ENCODE peak calls at places on chromosomes 2 and 18, in nine cellular contexts. One of them, this sample, is unnamed.

GRCh38 chr2:144824611-144825010 is 304.7 kb upstream of the ZEB2 start:
- ATAC-seq in stimulated activated memory B cell treated with anti-CD40 and anti-IgM and Interleukin-4, amounts not matched to agents 10 μg/mL and 1 μg/mL and 100 μg/mL, for 72 hours: no peak
- ATAC-seq in Right ventricle myocardium superior: no peak
- ATAC-seq in body of pancreas: no peak
- ATAC-seq in lower lobe of right lung: no peak
- ATAC-seq in stimulated activated naive CD8-positive, alpha-beta T cell treated with anti-CD3 and anti-CD28 coated beads, Interleukin-15, amount 100 ng/mL, for 72 hours: no peak
- ATAC-seq in left lung: no peak
- ATAC-seq in gastroesophageal sphincter: no peak
- ATAC-seq in heart right ventricle: no peak
- ATAC-seq in this sample: no peak

GRCh38 chr2:238714038-238714528 is 133.8 kb upstream of the TWIST2 start:
- ATAC-seq in stimulated activated naive CD8-positive, alpha-beta T cell treated with anti-CD3 and anti-CD28 coated beads, Interleukin-15, amount 100 ng/mL, for 72 hours: no peak
- ATAC-seq in Right ventricle myocardium superior: no peak
- ATAC-seq in lower lobe of right lung: no peak
- ATAC-seq in gastroesophageal sphincter: peak
- ATAC-seq in left lung: peak
- ATAC-seq in stimulated activated memory B cell treated with anti-CD40 and anti-IgM and Interleukin-4, amounts not matched to agents 10 μg/mL and 1 μg/mL and 100 μg/mL, for 72 hours: no peak
- ATAC-seq in heart right ventricle: no peak
- ATAC-seq in body of pancreas: no peak
- ATAC-seq in this sample: no peak

GRCh38 chr2:149169653-149170052 is 131.2 kb downstream of the LYPD6B start:
- ATAC-seq in stimulated activated memory B cell treated with anti-CD40 and anti-IgM and Interleukin-4, amounts not matched to agents 10 μg/mL and 1 μg/mL and 100 μg/mL, for 72 hours: no peak
- ATAC-seq in body of pancreas: peak
- ATAC-seq in Right ventricle myocardium superior: no peak
- ATAC-seq in left lung: peak
- ATAC-seq in gastroesophageal sphincter: no peak
- ATAC-seq in lower lobe of right lung: peak
- ATAC-seq in stimulated activated naive CD8-positive, alpha-beta T cell treated with anti-CD3 and anti-CD28 coated beads, Interleukin-15, amount 100 ng/mL, for 72 hours: no peak
- ATAC-seq in heart right ventricle: no peak
- ATAC-seq in this sample: peak

GRCh38 chr18:58135170-58135569 is 91.1 kb downstream of the NEDD4L start:
- ATAC-seq in Right ventricle myocardium superior: no peak
- ATAC-seq in stimulated activated memory B cell treated with anti-CD40 and anti-IgM and Interleukin-4, amounts not matched to agents 10 μg/mL and 1 μg/mL and 100 μg/mL, for 72 hours: peak
- ATAC-seq in body of pancreas: peak
- ATAC-seq in left lung: peak
- ATAC-seq in lower lobe of right lung: peak
- ATAC-seq in gastroesophageal sphincter: no peak
- ATAC-seq in stimulated activated naive CD8-positive, alpha-beta T cell treated with anti-CD3 and anti-CD28 coated beads, Interleukin-15, amount 100 ng/mL, for 72 hours: peak
- ATAC-seq in heart right ventricle: no peak
- ATAC-seq in this sample: no peak

GRCh38 chr18:73006331-73006730 is 138.5 kb upstream of the NETO1 start:
- ATAC-seq in lower lobe of right lung: no peak
- ATAC-seq in heart right ventricle: no peak
- ATAC-seq in gastroesophageal sphincter: no peak
- ATAC-seq in stimulated activated memory B cell treated with anti-CD40 and anti-IgM and Interleukin-4, amounts not matched to agents 10 μg/mL and 1 μg/mL and 100 μg/mL, for 72 hours: no peak
- ATAC-seq in left lung: peak
- ATAC-seq in body of pancreas: no peak
- ATAC-seq in stimulated activated naive CD8-positive, alpha-beta T cell treated with anti-CD3 and anti-CD28 coated beads, Interleukin-15, amount 100 ng/mL, for 72 hours: no peak
- ATAC-seq in Right ventricle myocardium superior: no peak
- ATAC-seq in this sample: no peak

GRCh38 chr2:196333397-196333796 is 162.0 kb upstream of the STK17B start:
- ATAC-seq in gastroesophageal sphincter: no peak
- ATAC-seq in stimulated activated memory B cell treated with anti-CD40 and anti-IgM and Interleukin-4, amounts not matched to agents 10 μg/mL and 1 μg/mL and 100 μg/mL, for 72 hours: no peak
- ATAC-seq in body of pancreas: no peak
- ATAC-seq in lower lobe of right lung: no peak
- ATAC-seq in Right ventricle myocardium superior: no peak
- ATAC-seq in left lung: no peak
- ATAC-seq in stimulated activated naive CD8-positive, alpha-beta T cell treated with anti-CD3 and anti-CD28 coated beads, Interleukin-15, amount 100 ng/mL, for 72 hours: peak
- ATAC-seq in heart right ventricle: no peak
- ATAC-seq in this sample: no peak

GRCh38 chr2:236557894-236558532 is 11.6 kb upstream of the ACKR3 start:
- ATAC-seq in heart right ventricle: no peak
- ATAC-seq in left lung: no peak
- ATAC-seq in body of pancreas: no peak
- ATAC-seq in lower lobe of right lung: no peak
- ATAC-seq in gastroesophageal sphincter: no peak
- ATAC-seq in stimulated activated naive CD8-positive, alpha-beta T cell treated with anti-CD3 and anti-CD28 coated beads, Interleukin-15, amount 100 ng/mL, for 72 hours: no peak
- ATAC-seq in stimulated activated memory B cell treated with anti-CD40 and anti-IgM and Interleukin-4, amounts not matched to agents 10 μg/mL and 1 μg/mL and 100 μg/mL, for 72 hours: no peak
- ATAC-seq in Right ventricle myocardium superior: no peak
- ATAC-seq in this sample: no peak

GRCh38 chr2:42865884-42866861 is 73.8 kb upstream of the HAAO start:
- ATAC-seq in stimulated activated naive CD8-positive, alpha-beta T cell treated with anti-CD3 and anti-CD28 coated beads, Interleukin-15, amount 100 ng/mL, for 72 hours: no peak
- ATAC-seq in stimulated activated memory B cell treated with anti-CD40 and anti-IgM and Interleukin-4, amounts not matched to agents 10 μg/mL and 1 μg/mL and 100 μg/mL, for 72 hours: no peak
- ATAC-seq in body of pancreas: peak
- ATAC-seq in lower lobe of right lung: peak
- ATAC-seq in Right ventricle myocardium superior: peak
- ATAC-seq in left lung: peak
- ATAC-seq in heart right ventricle: peak
- ATAC-seq in gastroesophageal sphincter: peak
- ATAC-seq in this sample: no peak

GRCh38 chr2:127864877-127865276 is 6.9 kb upstream of the POLR2D start:
- ATAC-seq in body of pancreas: no peak
- ATAC-seq in Right ventricle myocardium superior: no peak
- ATAC-seq in stimulated activated memory B cell treated with anti-CD40 and anti-IgM and Interleukin-4, amounts not matched to agents 10 μg/mL and 1 μg/mL and 100 μg/mL, for 72 hours: no peak
- ATAC-seq in left lung: no peak
- ATAC-seq in stimulated activated naive CD8-positive, alpha-beta T cell treated with anti-CD3 and anti-CD28 coated beads, Interleukin-15, amount 100 ng/mL, for 72 hours: no peak
- ATAC-seq in lower lobe of right lung: no peak
- ATAC-seq in gastroesophageal sphincter: no peak
- ATAC-seq in heart right ventricle: no peak
- ATAC-seq in this sample: peak

GRCh38 chr2:171181067-171182049 is 20.7 kb upstream of the TLK1 start:
- ATAC-seq in heart right ventricle: no peak
- ATAC-seq in stimulated activated naive CD8-positive, alpha-beta T cell treated with anti-CD3 and anti-CD28 coated beads, Interleukin-15, amount 100 ng/mL, for 72 hours: no peak
- ATAC-seq in gastroesophageal sphincter: no peak
- ATAC-seq in body of pancreas: no peak
- ATAC-seq in left lung: no peak
- ATAC-seq in lower lobe of right lung: no peak
- ATAC-seq in Right ventricle myocardium superior: no peak
- ATAC-seq in stimulated activated memory B cell treated with anti-CD40 and anti-IgM and Interleukin-4, amounts not matched to agents 10 μg/mL and 1 μg/mL and 100 μg/mL, for 72 hours: no peak
- ATAC-seq in this sample: no peak

GRCh38 chr18:25284861-25285574 is 66.9 kb downstream of the ZNF521 start:
- ATAC-seq in gastroesophageal sphincter: peak
- ATAC-seq in Right ventricle myocardium superior: peak
- ATAC-seq in left lung: peak
- ATAC-seq in stimulated activated memory B cell treated with anti-CD40 and anti-IgM and Interleukin-4, amounts not matched to agents 10 μg/mL and 1 μg/mL and 100 μg/mL, for 72 hours: no peak
- ATAC-seq in heart right ventricle: peak
- ATAC-seq in body of pancreas: no peak
- ATAC-seq in stimulated activated naive CD8-positive, alpha-beta T cell treated with anti-CD3 and anti-CD28 coated beads, Interleukin-15, amount 100 ng/mL, for 72 hours: no peak
- ATAC-seq in lower lobe of right lung: peak
- ATAC-seq in this sample: no peak

GRCh38 chr2:121777699-121778058 is 22.2 kb downstream of the TSN start:
- ATAC-seq in Right ventricle myocardium superior: no peak
- ATAC-seq in body of pancreas: no peak
- ATAC-seq in gastroesophageal sphincter: no peak
- ATAC-seq in heart right ventricle: no peak
- ATAC-seq in stimulated activated naive CD8-positive, alpha-beta T cell treated with anti-CD3 and anti-CD28 coated beads, Interleukin-15, amount 100 ng/mL, for 72 hours: no peak
- ATAC-seq in left lung: no peak
- ATAC-seq in lower lobe of right lung: no peak
- ATAC-seq in stimulated activated memory B cell treated with anti-CD40 and anti-IgM and Interleukin-4, amounts not matched to agents 10 μg/mL and 1 μg/mL and 100 μg/mL, for 72 hours: no peak
- ATAC-seq in this sample: peak

GRCh38 chr2:2253139-2254016 is 77.7 kb downstream of the MYT1L start:
- ATAC-seq in stimulated activated memory B cell treated with anti-CD40 and anti-IgM and Interleukin-4, amounts not matched to agents 10 μg/mL and 1 μg/mL and 100 μg/mL, for 72 hours: no peak
- ATAC-seq in stimulated activated naive CD8-positive, alpha-beta T cell treated with anti-CD3 and anti-CD28 coated beads, Interleukin-15, amount 100 ng/mL, for 72 hours: no peak
- ATAC-seq in gastroesophageal sphincter: no peak
- ATAC-seq in Right ventricle myocardium superior: no peak
- ATAC-seq in left lung: no peak
- ATAC-seq in lower lobe of right lung: no peak
- ATAC-seq in body of pancreas: no peak
- ATAC-seq in heart right ventricle: no peak
- ATAC-seq in this sample: no peak

GRCh38 chr2:88181511-88181910 is 11.4 kb downstream of the THNSL2 start:
- ATAC-seq in heart right ventricle: no peak
- ATAC-seq in body of pancreas: no peak
- ATAC-seq in Right ventricle myocardium superior: no peak
- ATAC-seq in gastroesophageal sphincter: no peak
- ATAC-seq in stimulated activated memory B cell treated with anti-CD40 and anti-IgM and Interleukin-4, amounts not matched to agents 10 μg/mL and 1 μg/mL and 100 μg/mL, for 72 hours: no peak
- ATAC-seq in left lung: no peak
- ATAC-seq in stimulated activated naive CD8-positive, alpha-beta T cell treated with anti-CD3 and anti-CD28 coated beads, Interleukin-15, amount 100 ng/mL, for 72 hours: peak
- ATAC-seq in lower lobe of right lung: no peak
- ATAC-seq in this sample: no peak

GRCh38 chr18:77478619-77479018 is 229.0 kb downstream of the GALR1 start:
- ATAC-seq in body of pancreas: peak
- ATAC-seq in heart right ventricle: no peak
- ATAC-seq in stimulated activated naive CD8-positive, alpha-beta T cell treated with anti-CD3 and anti-CD28 coated beads, Interleukin-15, amount 100 ng/mL, for 72 hours: no peak
- ATAC-seq in lower lobe of right lung: peak
- ATAC-seq in Right ventricle myocardium superior: peak
- ATAC-seq in left lung: peak
- ATAC-seq in stimulated activated memory B cell treated with anti-CD40 and anti-IgM and Interleukin-4, amounts not matched to agents 10 μg/mL and 1 μg/mL and 100 μg/mL, for 72 hours: no peak
- ATAC-seq in gastroesophageal sphincter: peak
- ATAC-seq in this sample: no peak

GRCh38 chr2:63842149-63843061 is 709 bp downstream of the UGP2 start:
- ATAC-seq in stimulated activated memory B cell treated with anti-CD40 and anti-IgM and Interleukin-4, amounts not matched to agents 10 μg/mL and 1 μg/mL and 100 μg/mL, for 72 hours: no peak
- ATAC-seq in lower lobe of right lung: no peak
- ATAC-seq in Right ventricle myocardium superior: peak
- ATAC-seq in heart right ventricle: no peak
- ATAC-seq in stimulated activated naive CD8-positive, alpha-beta T cell treated with anti-CD3 and anti-CD28 coated beads, Interleukin-15, amount 100 ng/mL, for 72 hours: no peak
- ATAC-seq in gastroesophageal sphincter: no peak
- ATAC-seq in body of pancreas: no peak
- ATAC-seq in left lung: peak
- ATAC-seq in this sample: peak

GRCh38 chr2:43469713-43470112 is 126.1 kb downstream of the THADA start:
- ATAC-seq in stimulated activated memory B cell treated with anti-CD40 and anti-IgM and Interleukin-4, amounts not matched to agents 10 μg/mL and 1 μg/mL and 100 μg/mL, for 72 hours: no peak
- ATAC-seq in stimulated activated naive CD8-positive, alpha-beta T cell treated with anti-CD3 and anti-CD28 coated beads, Interleukin-15, amount 100 ng/mL, for 72 hours: no peak
- ATAC-seq in body of pancreas: no peak
- ATAC-seq in left lung: peak
- ATAC-seq in heart right ventricle: no peak
- ATAC-seq in lower lobe of right lung: no peak
- ATAC-seq in gastroesophageal sphincter: no peak
- ATAC-seq in Right ventricle myocardium superior: no peak
- ATAC-seq in this sample: no peak

GRCh38 chr2:33134764-33135560 is 188.2 kb downstream of the LTBP1 start:
- ATAC-seq in lower lobe of right lung: peak
- ATAC-seq in heart right ventricle: peak
- ATAC-seq in gastroesophageal sphincter: peak
- ATAC-seq in body of pancreas: no peak
- ATAC-seq in stimulated activated memory B cell treated with anti-CD40 and anti-IgM and Interleukin-4, amounts not matched to agents 10 μg/mL and 1 μg/mL and 100 μg/mL, for 72 hours: no peak
- ATAC-seq in left lung: peak
- ATAC-seq in stimulated activated naive CD8-positive, alpha-beta T cell treated with anti-CD3 and anti-CD28 coated beads, Interleukin-15, amount 100 ng/mL, for 72 hours: no peak
- ATAC-seq in Right ventricle myocardium superior: peak
- ATAC-seq in this sample: peak

GRCh38 chr2:12797815-12798214 is 81.1 kb downstream of the TRIB2 start:
- ATAC-seq in body of pancreas: no peak
- ATAC-seq in gastroesophageal sphincter: peak
- ATAC-seq in stimulated activated naive CD8-positive, alpha-beta T cell treated with anti-CD3 and anti-CD28 coated beads, Interleukin-15, amount 100 ng/mL, for 72 hours: no peak
- ATAC-seq in left lung: no peak
- ATAC-seq in heart right ventricle: no peak
- ATAC-seq in stimulated activated memory B cell treated with anti-CD40 and anti-IgM and Interleukin-4, amounts not matched to agents 10 μg/mL and 1 μg/mL and 100 μg/mL, for 72 hours: no peak
- ATAC-seq in lower lobe of right lung: no peak
- ATAC-seq in Right ventricle myocardium superior: peak
- ATAC-seq in this sample: no peak

GRCh38 chr2:97714084-97714949 is 941 bp downstream of the ZAP70 start:
- ATAC-seq in stimulated activated naive CD8-positive, alpha-beta T cell treated with anti-CD3 and anti-CD28 coated beads, Interleukin-15, amount 100 ng/mL, for 72 hours: peak
- ATAC-seq in left lung: no peak
- ATAC-seq in body of pancreas: no peak
- ATAC-seq in gastroesophageal sphincter: no peak
- ATAC-seq in Right ventricle myocardium superior: no peak
- ATAC-seq in heart right ventricle: no peak
- ATAC-seq in stimulated activated memory B cell treated with anti-CD40 and anti-IgM and Interleukin-4, amounts not matched to agents 10 μg/mL and 1 μg/mL and 100 μg/mL, for 72 hours: no peak
- ATAC-seq in lower lobe of right lung: no peak
- ATAC-seq in this sample: no peak

GRCh38 chr2:72833084-72833714 is 7.4 kb upstream of the EXOC6B start:
- ATAC-seq in lower lobe of right lung: no peak
- ATAC-seq in Right ventricle myocardium superior: no peak
- ATAC-seq in stimulated activated memory B cell treated with anti-CD40 and anti-IgM and Interleukin-4, amounts not matched to agents 10 μg/mL and 1 μg/mL and 100 μg/mL, for 72 hours: peak
- ATAC-seq in gastroesophageal sphincter: no peak
- ATAC-seq in left lung: no peak
- ATAC-seq in body of pancreas: no peak
- ATAC-seq in stimulated activated naive CD8-positive, alpha-beta T cell treated with anti-CD3 and anti-CD28 coated beads, Interleukin-15, amount 100 ng/mL, for 72 hours: peak
- ATAC-seq in heart right ventricle: no peak
- ATAC-seq in this sample: no peak

GRCh38 chr2:237727363-237727762 is 71.2 kb upstream of the RBM44 start:
- ATAC-seq in body of pancreas: no peak
- ATAC-seq in Right ventricle myocardium superior: no peak
- ATAC-seq in stimulated activated naive CD8-positive, alpha-beta T cell treated with anti-CD3 and anti-CD28 coated beads, Interleukin-15, amount 100 ng/mL, for 72 hours: no peak
- ATAC-seq in gastroesophageal sphincter: no peak
- ATAC-seq in heart right ventricle: no peak
- ATAC-seq in left lung: peak
- ATAC-seq in lower lobe of right lung: peak
- ATAC-seq in stimulated activated memory B cell treated with anti-CD40 and anti-IgM and Interleukin-4, amounts not matched to agents 10 μg/mL and 1 μg/mL and 100 μg/mL, for 72 hours: peak
- ATAC-seq in this sample: peak

GRCh38 chr2:72983500-72984039 is 66.3 kb downstream of the EMX1 start:
- ATAC-seq in heart right ventricle: peak
- ATAC-seq in stimulated activated naive CD8-positive, alpha-beta T cell treated with anti-CD3 and anti-CD28 coated beads, Interleukin-15, amount 100 ng/mL, for 72 hours: peak
- ATAC-seq in lower lobe of right lung: no peak
- ATAC-seq in Right ventricle myocardium superior: peak
- ATAC-seq in left lung: no peak
- ATAC-seq in body of pancreas: peak
- ATAC-seq in stimulated activated memory B cell treated with anti-CD40 and anti-IgM and Interleukin-4, amounts not matched to agents 10 μg/mL and 1 μg/mL and 100 μg/mL, for 72 hours: no peak
- ATAC-seq in gastroesophageal sphincter: no peak
- ATAC-seq in this sample: no peak

GRCh38 chr2:189681203-189681602 is 6.7 kb downstream of the ANKAR start:
- ATAC-seq in heart right ventricle: no peak
- ATAC-seq in Right ventricle myocardium superior: no peak
- ATAC-seq in gastroesophageal sphincter: no peak
- ATAC-seq in body of pancreas: no peak
- ATAC-seq in stimulated activated memory B cell treated with anti-CD40 and anti-IgM and Interleukin-4, amounts not matched to agents 10 μg/mL and 1 μg/mL and 100 μg/mL, for 72 hours: no peak
- ATAC-seq in stimulated activated naive CD8-positive, alpha-beta T cell treated with anti-CD3 and anti-CD28 coated beads, Interleukin-15, amount 100 ng/mL, for 72 hours: no peak
- ATAC-seq in left lung: no peak
- ATAC-seq in lower lobe of right lung: no peak
- ATAC-seq in this sample: no peak

GRCh38 chr2:198114064-198114463 is 309.7 kb downstream of the PLCL1 start:
- ATAC-seq in lower lobe of right lung: no peak
- ATAC-seq in stimulated activated naive CD8-positive, alpha-beta T cell treated with anti-CD3 and anti-CD28 coated beads, Interleukin-15, amount 100 ng/mL, for 72 hours: no peak
- ATAC-seq in Right ventricle myocardium superior: peak
- ATAC-seq in left lung: no peak
- ATAC-seq in gastroesophageal sphincter: no peak
- ATAC-seq in stimulated activated memory B cell treated with anti-CD40 and anti-IgM and Interleukin-4, amounts not matched to agents 10 μg/mL and 1 μg/mL and 100 μg/mL, for 72 hours: no peak
- ATAC-seq in heart right ventricle: peak
- ATAC-seq in body of pancreas: no peak
- ATAC-seq in this sample: no peak

GRCh38 chr2:201680743-201681142 is 17.7 kb downstream of the MPP4 start:
- ATAC-seq in left lung: no peak
- ATAC-seq in stimulated activated naive CD8-positive, alpha-beta T cell treated with anti-CD3 and anti-CD28 coated beads, Interleukin-15, amount 100 ng/mL, for 72 hours: no peak
- ATAC-seq in body of pancreas: no peak
- ATAC-seq in stimulated activated memory B cell treated with anti-CD40 and anti-IgM and Interleukin-4, amounts not matched to agents 10 μg/mL and 1 μg/mL and 100 μg/mL, for 72 hours: no peak
- ATAC-seq in lower lobe of right lung: no peak
- ATAC-seq in gastroesophageal sphincter: no peak
- ATAC-seq in Right ventricle myocardium superior: no peak
- ATAC-seq in heart right ventricle: no peak
- ATAC-seq in this sample: no peak

GRCh38 chr18:7325126-7325430 is 94.2 kb downstream of the LRRC30 start:
- ATAC-seq in stimulated activated memory B cell treated with anti-CD40 and anti-IgM and Interleukin-4, amounts not matched to agents 10 μg/mL and 1 μg/mL and 100 μg/mL, for 72 hours: no peak
- ATAC-seq in gastroesophageal sphincter: no peak
- ATAC-seq in Right ventricle myocardium superior: no peak
- ATAC-seq in heart right ventricle: no peak
- ATAC-seq in lower lobe of right lung: no peak
- ATAC-seq in body of pancreas: no peak
- ATAC-seq in left lung: no peak
- ATAC-seq in stimulated activated naive CD8-positive, alpha-beta T cell treated with anti-CD3 and anti-CD28 coated beads, Interleukin-15, amount 100 ng/mL, for 72 hours: no peak
- ATAC-seq in this sample: no peak

GRCh38 chr18:3219621-3220335 is at the start of gene MYOM1:
- ATAC-seq in left lung: no peak
- ATAC-seq in stimulated activated naive CD8-positive, alpha-beta T cell treated with anti-CD3 and anti-CD28 coated beads, Interleukin-15, amount 100 ng/mL, for 72 hours: no peak
- ATAC-seq in body of pancreas: peak
- ATAC-seq in Right ventricle myocardium superior: peak
- ATAC-seq in heart right ventricle: peak
- ATAC-seq in gastroesophageal sphincter: peak
- ATAC-seq in stimulated activated memory B cell treated with anti-CD40 and anti-IgM and Interleukin-4, amounts not matched to agents 10 μg/mL and 1 μg/mL and 100 μg/mL, for 72 hours: no peak
- ATAC-seq in lower lobe of right lung: no peak
- ATAC-seq in this sample: no peak

GRCh38 chr2:119119076-119119710 is 39.4 kb downstream of the C1QL2 start:
- ATAC-seq in left lung: no peak
- ATAC-seq in lower lobe of right lung: no peak
- ATAC-seq in Right ventricle myocardium superior: no peak
- ATAC-seq in gastroesophageal sphincter: no peak
- ATAC-seq in heart right ventricle: no peak
- ATAC-seq in stimulated activated naive CD8-positive, alpha-beta T cell treated with anti-CD3 and anti-CD28 coated beads, Interleukin-15, amount 100 ng/mL, for 72 hours: no peak
- ATAC-seq in stimulated activated memory B cell treated with anti-CD40 and anti-IgM and Interleukin-4, amounts not matched to agents 10 μg/mL and 1 μg/mL and 100 μg/mL, for 72 hours: no peak
- ATAC-seq in body of pancreas: no peak
- ATAC-seq in this sample: no peak

GRCh38 chr2:230940476-230940815 is 15.4 kb upstream of the GPR55 start:
- ATAC-seq in heart right ventricle: no peak
- ATAC-seq in body of pancreas: no peak
- ATAC-seq in lower lobe of right lung: no peak
- ATAC-seq in Right ventricle myocardium superior: no peak
- ATAC-seq in gastroesophageal sphincter: no peak
- ATAC-seq in stimulated activated naive CD8-positive, alpha-beta T cell treated with anti-CD3 and anti-CD28 coated beads, Interleukin-15, amount 100 ng/mL, for 72 hours: no peak
- ATAC-seq in left lung: no peak
- ATAC-seq in stimulated activated memory B cell treated with anti-CD40 and anti-IgM and Interleukin-4, amounts not matched to agents 10 μg/mL and 1 μg/mL and 100 μg/mL, for 72 hours: no peak
- ATAC-seq in this sample: no peak

GRCh38 chr2:24360050-24360962 is at the start of gene ITSN2:
- ATAC-seq in stimulated activated naive CD8-positive, alpha-beta T cell treated with anti-CD3 and anti-CD28 coated beads, Interleukin-15, amount 100 ng/mL, for 72 hours: peak
- ATAC-seq in heart right ventricle: peak
- ATAC-seq in Right ventricle myocardium superior: peak
- ATAC-seq in left lung: peak
- ATAC-seq in lower lobe of right lung: peak
- ATAC-seq in gastroesophageal sphincter: peak
- ATAC-seq in body of pancreas: peak
- ATAC-seq in stimulated activated memory B cell treated with anti-CD40 and anti-IgM and Interleukin-4, amounts not matched to agents 10 μg/mL and 1 μg/mL and 100 μg/mL, for 72 hours: peak
- ATAC-seq in this sample: peak

This sample was measured in esophagus mucosa.